ENCODE peak calls at places on chromosomes 1 and 21, in eight cellular contexts. One of them, this sample, is unnamed.
A peak's percentile ranks its signal among the peaks of the same experiment; 100 is the strongest.

GRCh38 chr1:205344010-205344808 is 12.5 kb downstream of the KLHDC8A start:
- DNase-seq in NB4: no peak
- DNase-seq in gastrocnemius medialis: no peak
- DNase-seq in A549: no peak
- DNase-seq in stomach: peak; percentile 66
- DNase-seq in IMR-90: no peak
- DNase-seq in ovary: peak; percentile 71
- DNase-seq in testis: peak; percentile 50
- DNase-seq in this sample: peak; percentile 91

GRCh38 chr1:42960693-42961559 is 2.3 kb upstream of the SLC2A1 start:
- DNase-seq in IMR-90: no peak
- DNase-seq in NB4: no peak
- DNase-seq in stomach: no peak
- DNase-seq in gastrocnemius medialis: no peak
- DNase-seq in A549: no peak
- DNase-seq in ovary: no peak
- DNase-seq in testis: no peak
- DNase-seq in this sample: no peak

GRCh38 chr1:206551985-206552325 is 44.6 kb downstream of the RASSF5 start:
- DNase-seq in testis: no peak
- DNase-seq in gastrocnemius medialis: no peak
- DNase-seq in ovary: no peak
- DNase-seq in A549: no peak
- DNase-seq in NB4: no peak
- DNase-seq in stomach: no peak
- DNase-seq in IMR-90: no peak
- DNase-seq in this sample: no peak

GRCh38 chr21:35195232-35195631 is 146.1 kb upstream of the RUNX1 start:
- DNase-seq in A549: no peak
- DNase-seq in NB4: no peak
- DNase-seq in gastrocnemius medialis: no peak
- DNase-seq in IMR-90: no peak
- DNase-seq in ovary: no peak
- DNase-seq in testis: no peak
- DNase-seq in stomach: no peak
- DNase-seq in this sample: no peak

GRCh38 chr1:58162952-58163550 is 383.5 kb downstream of the OMA1 start:
- DNase-seq in testis: peak; percentile 79
- DNase-seq in stomach: peak; percentile 59
- DNase-seq in NB4: peak; percentile 35
- DNase-seq in ovary: peak; percentile 21
- DNase-seq in IMR-90: peak; percentile 52
- DNase-seq in gastrocnemius medialis: peak; percentile 10
- DNase-seq in A549: peak; percentile 5
- DNase-seq in this sample: peak; percentile 8

GRCh38 chr1:27290586-27290985 is 31.4 kb upstream of the TMEM222 start:
- DNase-seq in stomach: no peak
- DNase-seq in ovary: no peak
- DNase-seq in A549: no peak
- DNase-seq in testis: no peak
- DNase-seq in gastrocnemius medialis: no peak
- DNase-seq in NB4: no peak
- DNase-seq in IMR-90: no peak
- DNase-seq in this sample: no peak

GRCh38 chr1:114032271-114033218 is 53.3 kb downstream of the OLFML3 start:
- DNase-seq in A549: peak; percentile 28
- DNase-seq in stomach: no peak
- DNase-seq in gastrocnemius medialis: peak; percentile 8
- DNase-seq in NB4: no peak
- DNase-seq in IMR-90: peak; percentile 87
- DNase-seq in testis: no peak
- DNase-seq in ovary: no peak
- DNase-seq in this sample: no peak

GRCh38 chr1:204598319-204598969 is 82.2 kb downstream of the MDM4 start:
- DNase-seq in gastrocnemius medialis: no peak
- DNase-seq in ovary: no peak
- DNase-seq in NB4: peak; percentile 56
- DNase-seq in A549: no peak
- DNase-seq in IMR-90: no peak
- DNase-seq in stomach: no peak
- DNase-seq in testis: no peak
- DNase-seq in this sample: no peak

GRCh38 chr21:42424848-42425602 is 21.3 kb downstream of the UBASH3A start:
- DNase-seq in testis: no peak
- DNase-seq in A549: no peak
- DNase-seq in NB4: peak; percentile 89
- DNase-seq in IMR-90: no peak
- DNase-seq in gastrocnemius medialis: no peak
- DNase-seq in stomach: no peak
- DNase-seq in ovary: no peak
- DNase-seq in this sample: no peak

GRCh38 chr21:34166468-34166867 is 93.1 kb downstream of the MRPS6 start:
- DNase-seq in stomach: no peak
- DNase-seq in ovary: no peak
- DNase-seq in A549: no peak
- DNase-seq in NB4: peak; percentile 15
- DNase-seq in IMR-90: no peak
- DNase-seq in gastrocnemius medialis: no peak
- DNase-seq in testis: no peak
- DNase-seq in this sample: peak; percentile 27

GRCh38 chr1:34549199-34549598 is 205.6 kb upstream of the GJB5 start:
- DNase-seq in testis: peak; percentile 20
- DNase-seq in ovary: no peak
- DNase-seq in A549: no peak
- DNase-seq in NB4: peak; percentile 24
- DNase-seq in stomach: no peak
- DNase-seq in IMR-90: no peak
- DNase-seq in gastrocnemius medialis: no peak
- DNase-seq in this sample: peak; percentile 27

GRCh38 chr1:34806396-34806795 is 13.6 kb downstream of the GJA4 start:
- DNase-seq in gastrocnemius medialis: no peak
- DNase-seq in IMR-90: peak; percentile 50
- DNase-seq in testis: no peak
- DNase-seq in A549: no peak
- DNase-seq in NB4: no peak
- DNase-seq in ovary: no peak
- DNase-seq in stomach: no peak
- DNase-seq in this sample: no peak

GRCh38 chr1:74356493-74356892 is 121.3 kb downstream of the TNNI3K start:
- DNase-seq in ovary: no peak
- DNase-seq in testis: no peak
- DNase-seq in NB4: no peak
- DNase-seq in stomach: no peak
- DNase-seq in IMR-90: peak; percentile 62
- DNase-seq in A549: no peak
- DNase-seq in gastrocnemius medialis: no peak
- DNase-seq in this sample: no peak

GRCh38 chr1:16171314-16172223 is 15.7 kb upstream of the EPHA2 start:
- DNase-seq in A549: no peak
- DNase-seq in NB4: no peak
- DNase-seq in stomach: no peak
- DNase-seq in IMR-90: no peak
- DNase-seq in testis: no peak
- DNase-seq in ovary: no peak
- DNase-seq in gastrocnemius medialis: no peak
- DNase-seq in this sample: no peak

GRCh38 chr21:43972850-43973633 is 39.1 kb upstream of the TRAPPC10 start:
- DNase-seq in stomach: peak; percentile 34
- DNase-seq in testis: peak; percentile 31
- DNase-seq in ovary: peak; percentile 52
- DNase-seq in A549: no peak
- DNase-seq in gastrocnemius medialis: no peak
- DNase-seq in IMR-90: peak; percentile 8
- DNase-seq in NB4: no peak
- DNase-seq in this sample: peak; percentile 36

GRCh38 chr1:30690115-30690645 is 33.2 kb downstream of the MATN1 start:
- DNase-seq in NB4: no peak
- DNase-seq in ovary: no peak
- DNase-seq in gastrocnemius medialis: no peak
- DNase-seq in testis: no peak
- DNase-seq in A549: no peak
- DNase-seq in stomach: no peak
- DNase-seq in IMR-90: no peak
- DNase-seq in this sample: no peak

GRCh38 chr1:242842094-242842493 is 317.6 kb upstream of the PLD5 start:
- DNase-seq in gastrocnemius medialis: no peak
- DNase-seq in stomach: no peak
- DNase-seq in A549: no peak
- DNase-seq in IMR-90: no peak
- DNase-seq in ovary: no peak
- DNase-seq in NB4: peak; percentile 15
- DNase-seq in testis: no peak
- DNase-seq in this sample: no peak

GRCh38 chr1:115669886-115670285 is 28.1 kb downstream of the VANGL1 start:
- DNase-seq in stomach: no peak
- DNase-seq in A549: no peak
- DNase-seq in testis: no peak
- DNase-seq in ovary: no peak
- DNase-seq in IMR-90: peak; percentile 43
- DNase-seq in gastrocnemius medialis: no peak
- DNase-seq in NB4: no peak
- DNase-seq in this sample: no peak

GRCh38 chr1:161943713-161944112 is 80.0 kb downstream of the OLFML2B start:
- DNase-seq in stomach: no peak
- DNase-seq in NB4: no peak
- DNase-seq in A549: no peak
- DNase-seq in testis: no peak
- DNase-seq in gastrocnemius medialis: no peak
- DNase-seq in ovary: no peak
- DNase-seq in IMR-90: no peak
- DNase-seq in this sample: peak; percentile 44

GRCh38 chr1:85445906-85446305 is 19.1 kb downstream of the DDAH1 start:
- DNase-seq in ovary: no peak
- DNase-seq in testis: no peak
- DNase-seq in IMR-90: peak; percentile 75
- DNase-seq in NB4: no peak
- DNase-seq in A549: no peak
- DNase-seq in stomach: no peak
- DNase-seq in gastrocnemius medialis: no peak
- DNase-seq in this sample: no peak

GRCh38 chr1:85438353-85438752 is 26.6 kb downstream of the DDAH1 start:
- DNase-seq in IMR-90: peak; percentile 51
- DNase-seq in gastrocnemius medialis: no peak
- DNase-seq in A549: no peak
- DNase-seq in NB4: no peak
- DNase-seq in stomach: no peak
- DNase-seq in testis: no peak
- DNase-seq in ovary: no peak
- DNase-seq in this sample: no peak

GRCh38 chr1:85444381-85444780 is 20.6 kb downstream of the DDAH1 start:
- DNase-seq in NB4: no peak
- DNase-seq in testis: no peak
- DNase-seq in stomach: no peak
- DNase-seq in gastrocnemius medialis: no peak
- DNase-seq in IMR-90: no peak
- DNase-seq in A549: no peak
- DNase-seq in ovary: no peak
- DNase-seq in this sample: no peak

GRCh38 chr1:85437139-85437538 is 27.8 kb downstream of the DDAH1 start:
- DNase-seq in A549: no peak
- DNase-seq in gastrocnemius medialis: no peak
- DNase-seq in stomach: no peak
- DNase-seq in NB4: no peak
- DNase-seq in IMR-90: no peak
- DNase-seq in ovary: no peak
- DNase-seq in testis: no peak
- DNase-seq in this sample: no peak

GRCh38 chr1:85440584-85440983 is 24.4 kb downstream of the DDAH1 start:
- DNase-seq in IMR-90: no peak
- DNase-seq in testis: no peak
- DNase-seq in stomach: no peak
- DNase-seq in ovary: no peak
- DNase-seq in NB4: no peak
- DNase-seq in A549: no peak
- DNase-seq in gastrocnemius medialis: no peak
- DNase-seq in this sample: no peak
- TF ChIP-seq POLR2A in IMR-90: no peak
- TF ChIP-seq POLR2A in testis: no peak
- TF ChIP-seq POLR2A in stomach: no peak
- TF ChIP-seq POLR2A in ovary: no peak
- TF ChIP-seq POLR2A in NB4: no peak
- TF ChIP-seq POLR2A in A549: no peak
- TF ChIP-seq POLR2A in gastrocnemius medialis: no peak
- TF ChIP-seq POLR2A in this sample: no peak

GRCh38 chr1:53104289-53104913 is 38.0 kb downstream of the SLC1A7 start:
- DNase-seq in testis: no peak
- DNase-seq in ovary: peak; percentile 55
- DNase-seq in gastrocnemius medialis: no peak
- DNase-seq in NB4: no peak
- DNase-seq in A549: no peak
- DNase-seq in stomach: no peak
- DNase-seq in IMR-90: no peak
- DNase-seq in this sample: no peak
- TF ChIP-seq POLR2A in testis: no peak
- TF ChIP-seq POLR2A in ovary: no peak
- TF ChIP-seq POLR2A in gastrocnemius medialis: no peak
- TF ChIP-seq POLR2A in NB4: no peak
- TF ChIP-seq POLR2A in A549: no peak
- TF ChIP-seq POLR2A in stomach: no peak
- TF ChIP-seq POLR2A in IMR-90: no peak
- TF ChIP-seq POLR2A in this sample: no peak

GRCh38 chr21:37564341-37564923 is 197.9 kb downstream of the DYRK1A start:
- DNase-seq in stomach: peak; percentile 77
- DNase-seq in testis: peak; percentile 52
- DNase-seq in gastrocnemius medialis: peak; percentile 86
- DNase-seq in ovary: peak; percentile 69
- DNase-seq in IMR-90: peak; percentile 100
- DNase-seq in A549: peak; percentile 68
- DNase-seq in NB4: peak; percentile 98
- DNase-seq in this sample: peak; percentile 94

GRCh38 chr21:37561941-37562919 is 195.7 kb downstream of the DYRK1A start:
- DNase-seq in A549: no peak
- DNase-seq in testis: no peak
- DNase-seq in NB4: no peak
- DNase-seq in gastrocnemius medialis: no peak
- DNase-seq in stomach: no peak
- DNase-seq in IMR-90: no peak
- DNase-seq in ovary: no peak
- DNase-seq in this sample: no peak

GRCh38 chr21:37562920-37563640 is 196.5 kb downstream of the DYRK1A start:
- DNase-seq in ovary: peak; percentile 49
- DNase-seq in IMR-90: no peak
- DNase-seq in testis: peak; percentile 26
- DNase-seq in gastrocnemius medialis: no peak
- DNase-seq in stomach: no peak
- DNase-seq in A549: no peak
- DNase-seq in NB4: no peak
- DNase-seq in this sample: no peak

GRCh38 chr21:37564924-37565529 is 198.5 kb downstream of the DYRK1A start:
- DNase-seq in stomach: no peak
- DNase-seq in A549: no peak
- DNase-seq in NB4: peak; percentile 4
- DNase-seq in testis: no peak
- DNase-seq in ovary: no peak
- DNase-seq in gastrocnemius medialis: no peak
- DNase-seq in IMR-90: peak; percentile 15
- DNase-seq in this sample: no peak

GRCh38 chr21:37563641-37564340 is 197.2 kb downstream of the DYRK1A start:
- DNase-seq in stomach: peak; percentile 95
- DNase-seq in IMR-90: peak; percentile 92
- DNase-seq in ovary: peak; percentile 92
- DNase-seq in NB4: peak; percentile 96
- DNase-seq in testis: peak; percentile 96
- DNase-seq in gastrocnemius medialis: peak; percentile 92
- DNase-seq in A549: peak; percentile 66
- DNase-seq in this sample: peak; percentile 96
- TF ChIP-seq POLR2A in stomach: no peak
- TF ChIP-seq POLR2A in IMR-90: peak; percentile 62
- TF ChIP-seq POLR2A in ovary: peak; percentile 57
- TF ChIP-seq POLR2A in NB4: peak; percentile 58
- TF ChIP-seq POLR2A in testis: no peak
- TF ChIP-seq POLR2A in gastrocnemius medialis: peak; percentile 92
- TF ChIP-seq POLR2A in A549: peak; percentile 76
- TF ChIP-seq POLR2A in this sample: peak; percentile 80

GRCh38 chr1:155015527-155016230 is 13.1 kb downstream of the ZBTB7B start:
- DNase-seq in ovary: no peak
- DNase-seq in IMR-90: no peak
- DNase-seq in testis: no peak
- DNase-seq in stomach: no peak
- DNase-seq in NB4: no peak
- DNase-seq in gastrocnemius medialis: no peak
- DNase-seq in A549: no peak
- DNase-seq in this sample: no peak
- TF ChIP-seq POLR2A in ovary: no peak
- TF ChIP-seq POLR2A in IMR-90: no peak
- TF ChIP-seq POLR2A in testis: no peak
- TF ChIP-seq POLR2A in stomach: no peak
- TF ChIP-seq POLR2A in NB4: no peak
- TF ChIP-seq POLR2A in gastrocnemius medialis: no peak
- TF ChIP-seq POLR2A in A549: no peak
- TF ChIP-seq POLR2A in this sample: peak; percentile 14

This sample was measured in erythroblast.